ENCODE peak calls at places on chromosomes 5 and 9, in six cellular contexts. D, W, Q, M, V and A are unnamed samples. For H3K9me3, the result is how much of the 10 kb centered on the place peaks cover.

GRCh38 chr5:39639618-39640078 is 214.9 kb upstream of the DAB2 start:
- DNase-seq in V (no peak), M (no peak), W (peak), D (peak), Q (no peak), A (no peak)

GRCh38 chr5:133706732-133707430 is 94.5 kb upstream of the FSTL4 start:
- DNase-seq in W (no peak), D (no peak), Q (no peak), M (no peak), V (no peak), A (peak)

GRCh38 chr5:76794871-76795270 is 24.0 kb upstream of the F2RL1 start:
- DNase-seq in M (no peak), D (peak), W (peak), V (no peak), Q (no peak), A (no peak)

GRCh38 chr5:61464512-61464911 is 132.5 kb downstream of the ZSWIM6 start:
- DNase-seq in D (no peak), Q (no peak), V (no peak), W (no peak), M (no peak), A (no peak)

GRCh38 chr5:172278356-172278755 is 5.2 kb downstream of the UBTD2 start:
- DNase-seq in V (peak), W (no peak), D (no peak), Q (no peak), M (no peak), A (no peak)

GRCh38 chr9:72361227-72361626 is 3.8 kb downstream of the ZFAND5 start:
- DNase-seq in M (no peak), D (peak), Q (no peak), W (no peak), V (no peak), A (no peak)

GRCh38 chr5:180797256-180798192 is 5.1 kb downstream of the MGAT1 start:
- DNase-seq in W (no peak), D (no peak), V (peak), M (no peak), Q (no peak), A (no peak)

GRCh38 chr9:137221477-137222111 is 446 bp downstream of the RNF208 start:
- DNase-seq in W (no peak), D (no peak), V (no peak), Q (no peak), M (no peak), A (peak)

GRCh38 chr5:8814081-8814480 is 731.8 kb downstream of the SEMA5A start:
- DNase-seq in V (no peak), W (no peak), Q (no peak), D (no peak), M (no peak), A (no peak)

GRCh38 chr5:93636850-93637249 is 53.8 kb downstream of the NR2F1 start:
- DNase-seq in W (no peak), V (no peak), Q (no peak), D (no peak), M (no peak), A (no peak)

GRCh38 chr9:81874926-81875325 is 53.3 kb upstream of the SPATA31D4 start:
- DNase-seq in W (peak), Q (no peak), M (no peak), V (no peak), D (peak), A (no peak)

GRCh38 chr5:147085409-147085808 is 149.4 kb upstream of the STK32A start:
- DNase-seq in M (no peak), W (no peak), D (no peak), V (no peak), Q (no peak), A (no peak)

GRCh38 chr5:147080391-147080790 is 154.4 kb upstream of the STK32A start:
- DNase-seq in D (no peak), W (no peak), M (no peak), V (no peak), Q (no peak), A (no peak)

GRCh38 chr5:147081256-147081872 is 153.5 kb upstream of the STK32A start:
- DNase-seq in W (no peak), Q (no peak), D (no peak), V (no peak), M (peak), A (no peak)

DNA sequence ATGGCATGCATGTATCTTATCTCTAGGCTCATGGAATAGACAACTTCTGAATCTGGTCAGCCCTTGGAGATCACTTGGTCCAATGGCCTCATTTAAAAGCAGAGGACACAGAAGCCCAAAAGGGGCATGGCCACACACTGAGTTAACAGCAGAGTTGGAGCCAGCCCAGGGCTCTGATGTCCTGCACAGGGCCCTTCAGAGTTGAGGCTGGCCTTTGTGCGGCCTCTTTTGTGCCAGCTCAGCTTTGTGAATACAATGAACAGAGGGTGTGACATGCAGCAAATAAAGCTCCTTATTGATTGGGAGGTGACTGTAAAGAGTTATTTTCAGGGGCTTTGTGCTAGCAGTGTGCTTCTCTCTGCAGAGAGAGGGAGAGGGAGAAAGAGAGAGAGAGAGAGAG is 150.1 kb upstream of the STK32A start:
- DNase-seq in M (peak), Q (no peak), D (no peak), W (no peak), V (no peak), A (no peak)
- H2AK5ac ChIP-seq in M (no peak), Q (no peak), D (no peak), W (no peak), V (no peak), A (no peak)

GRCh38 chr5:24703934-24704333 is 59.2 kb upstream of the CDH10 start:
- DNase-seq in Q (no peak), D (no peak), V (no peak), M (no peak), W (no peak), A (no peak)
- H3K9me3 ChIP-seq in Q (under half), D (under half), V (under half), M (under half), W (under half), A (under half)

GRCh38 chr5:142244440-142244839 is 80.4 kb downstream of the SPRY4 start:
- DNase-seq in V (no peak), M (no peak), Q (no peak), D (no peak), W (no peak), A (no peak)
- H2AK5ac ChIP-seq in V (peak), M (peak), Q (no peak), D (no peak), W (no peak), A (no peak)

GRCh38 chr5:2709996-2710689 is 41.3 kb downstream of the IRX2 start:
- DNase-seq in M (no peak), Q (no peak), W (no peak), V (peak), D (no peak), A (no peak)
- H3K9me3 ChIP-seq in M (under half), Q (under half), W (under half), V (under half), D (under half), A (under half)

GRCh38 chr5:170107674-170108073 is 2.0 kb downstream of the FOXI1 start:
- DNase-seq in W (no peak), D (no peak), Q (no peak), M (no peak), V (no peak), A (no peak)
- H2AK5ac ChIP-seq in W (no peak), D (no peak), Q (no peak), M (no peak), V (no peak), A (no peak)

DNA sequence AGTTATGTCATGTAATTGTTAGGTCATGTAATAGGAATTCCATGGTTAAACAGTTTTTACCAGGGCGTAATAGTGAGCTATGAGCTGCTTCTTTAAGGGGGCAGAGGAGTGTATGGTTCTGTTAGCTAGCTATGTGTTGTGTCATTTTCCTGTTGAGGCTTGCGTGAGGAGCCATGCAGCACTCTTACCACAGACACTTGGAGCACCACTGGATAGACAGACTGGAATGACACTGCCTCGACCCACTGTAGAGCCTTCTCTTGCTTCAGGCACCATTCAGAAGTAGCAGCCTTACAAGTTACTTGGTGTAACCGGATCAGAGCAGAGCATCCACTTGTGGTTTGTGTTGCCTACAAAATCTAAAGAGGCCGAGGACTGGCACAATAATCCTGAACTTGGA is 28.3 kb upstream of the STOM start:
- DNase-seq in Q (no peak), D (peak), W (peak), M (no peak), V (peak), A (no peak)
- H3K9me3 ChIP-seq in Q (under half), D (under half), W (under half), M (under half), V (under half), A (under half)

GRCh38 chr9:114120192-114121014 is 21.3 kb upstream of the KIF12 start:
- DNase-seq in V (no peak), M (no peak), W (no peak), Q (no peak), D (no peak), A (no peak)

GRCh38 chr9:114117996-114118830 is 19.1 kb upstream of the KIF12 start:
- DNase-seq in W (no peak), Q (no peak), M (no peak), D (no peak), V (no peak), A (no peak)

GRCh38 chr9:114117614-114117995 is 18.5 kb upstream of the KIF12 start:
- DNase-seq in Q (no peak), W (no peak), D (no peak), V (no peak), M (no peak), A (no peak)

GRCh38 chr9:114121445-114122151 is 22.5 kb upstream of the KIF12 start:
- DNase-seq in D (no peak), V (no peak), M (no peak), W (no peak), Q (no peak), A (no peak)

DNA sequence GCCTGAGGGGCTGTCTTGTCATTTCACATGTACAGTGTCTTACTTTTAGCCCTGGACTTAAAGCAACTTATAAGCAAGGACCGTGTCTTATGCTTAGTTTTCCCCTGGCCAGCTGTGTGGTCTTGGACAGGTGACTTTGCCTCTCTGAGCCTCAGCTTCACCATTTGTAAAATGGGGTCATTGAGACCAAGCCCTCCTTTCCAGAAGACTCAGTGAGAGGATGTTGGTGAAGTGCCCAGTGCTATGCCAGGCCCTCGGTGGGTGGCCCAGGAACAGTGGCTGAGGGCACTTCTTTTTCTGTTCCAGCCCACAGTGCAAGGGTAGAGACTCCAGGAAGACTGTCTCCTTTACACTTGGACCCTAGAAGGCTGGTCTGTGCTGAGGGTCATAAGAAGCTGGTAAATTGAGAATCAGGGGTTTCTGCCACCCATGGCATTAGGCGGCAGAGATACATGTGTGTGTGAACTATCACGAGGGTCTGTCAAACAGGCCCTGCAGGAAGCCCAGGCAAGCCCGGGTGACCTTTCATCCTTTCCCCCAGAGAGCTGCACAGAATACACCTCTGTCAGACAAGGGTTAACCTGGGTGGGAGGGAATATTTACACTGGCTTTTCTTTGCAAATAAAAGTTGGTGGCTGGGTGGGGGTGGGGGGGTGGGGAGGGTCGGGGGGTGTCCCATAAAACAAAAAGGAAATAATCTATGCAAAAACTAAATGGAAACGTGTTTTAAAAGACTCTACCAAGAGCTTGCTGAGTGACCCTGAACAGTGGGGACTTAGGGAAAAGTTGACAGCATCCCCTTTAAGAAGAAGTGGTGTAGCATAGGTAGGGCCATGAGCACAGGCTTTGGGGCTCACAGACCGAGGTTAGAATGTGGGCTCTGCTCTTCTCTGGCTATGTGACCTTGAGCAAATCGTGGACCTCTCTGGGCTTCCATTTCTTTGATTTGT is 20.4 kb upstream of the KIF12 start:
- DNase-seq in V (no peak), Q (no peak), W (no peak), D (no peak), M (no peak), A (no peak)
- H2AK5ac ChIP-seq in V (no peak), Q (no peak), W (no peak), D (no peak), M (no peak), A (no peak)

GRCh38 chr5:43336159-43336558 is 22.9 kb upstream of the HMGCS1 start:
- DNase-seq in Q (no peak), D (no peak), M (no peak), V (peak), W (no peak), A (no peak)

GRCh38 chr5:43332401-43332800 is 19.2 kb upstream of the HMGCS1 start:
- DNase-seq in V (peak), W (no peak), D (no peak), M (no peak), Q (no peak), A (no peak)

GRCh38 chr5:43338856-43339255 is 25.6 kb upstream of the HMGCS1 start:
- DNase-seq in Q (no peak), W (no peak), V (no peak), D (no peak), M (no peak), A (no peak)

GRCh38 chr5:43335681-43336080 is 22.5 kb upstream of the HMGCS1 start:
- DNase-seq in Q (no peak), D (no peak), W (no peak), M (no peak), V (no peak), A (no peak)
- H3K9me3 ChIP-seq in Q (under half), D (under half), W (under half), M (under half), V (under half), A (under half)

GRCh38 chr5:163463063-163463435 is 2.6 kb downstream of the HMMR start:
- DNase-seq in Q (no peak), D (no peak), V (no peak), W (no peak), M (no peak), A (no peak)

GRCh38 chr5:163459888-163460561 is at the start of gene NUDCD2:
- DNase-seq in W (peak), M (peak), Q (peak), V (peak), D (peak), A (peak)

GRCh38 chr5:163458778-163459405 is 1.0 kb downstream of the NUDCD2 start:
- DNase-seq in W (no peak), V (no peak), D (no peak), M (no peak), Q (no peak), A (no peak)

GRCh38 chr5:163459465-163459887 is 426 bp downstream of the NUDCD2 start:
- DNase-seq in Q (no peak), W (peak), M (no peak), V (no peak), D (no peak), A (no peak)

GRCh38 chr5:163460562-163461176 is at the start of gene HMMR:
- DNase-seq in M (no peak), D (peak), W (peak), V (peak), Q (no peak), A (no peak)
- H2AK5ac ChIP-seq in M (peak), D (no peak), W (peak), V (peak), Q (no peak), A (no peak)

GRCh38 chr9:13383216-13383615 is 103.7 kb upstream of the MPDZ start:
- DNase-seq in D (no peak), Q (no peak), V (no peak), M (no peak), W (no peak), A (no peak)

GRCh38 chr9:13386324-13386723 is 106.8 kb upstream of the MPDZ start:
- DNase-seq in W (no peak), M (no peak), D (no peak), Q (no peak), V (no peak), A (no peak)

GRCh38 chr9:13388157-13388556 is 108.7 kb upstream of the MPDZ start:
- DNase-seq in W (no peak), Q (no peak), V (no peak), D (peak), M (no peak), A (no peak)

GRCh38 chr9:13387668-13388124 is 108.2 kb upstream of the MPDZ start:
- DNase-seq in W (no peak), M (no peak), D (peak), V (no peak), Q (no peak), A (no peak)

DNA sequence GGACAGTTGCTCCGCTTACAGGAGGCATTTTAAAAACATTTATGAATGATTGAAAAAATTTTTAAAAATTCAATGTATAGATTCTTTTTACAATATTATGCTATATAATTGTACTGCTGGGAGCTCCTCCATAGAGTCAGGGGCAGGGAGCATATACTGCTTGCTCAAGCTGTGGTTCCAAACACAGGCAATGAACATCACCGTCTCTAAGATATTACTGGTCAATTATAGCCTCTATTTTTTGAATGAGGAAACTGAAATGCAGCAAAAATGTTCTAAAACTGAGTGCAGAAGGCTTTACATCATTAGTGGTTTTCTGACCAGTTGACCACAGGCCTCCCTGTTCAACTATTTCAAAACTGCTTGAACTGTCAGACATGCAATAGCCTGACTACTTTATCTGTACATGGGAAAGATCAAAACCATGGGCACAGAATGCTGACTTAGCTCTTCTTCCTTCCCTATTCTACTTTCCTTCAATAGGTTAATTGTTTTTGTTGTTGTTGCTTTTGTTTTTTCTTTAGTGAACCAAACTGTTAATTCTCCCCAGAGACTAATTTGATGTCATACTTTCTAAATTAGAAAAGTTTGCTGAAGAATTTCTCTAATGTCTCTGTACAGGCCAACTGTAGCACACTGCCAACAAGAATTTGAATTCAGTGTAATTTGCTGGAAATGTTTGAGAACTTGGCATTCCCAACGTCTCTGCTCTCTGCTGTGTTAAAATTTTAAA is 107.6 kb upstream of the MPDZ start:
- DNase-seq in V (no peak), D (peak), W (peak), Q (no peak), M (no peak), A (no peak)
- H3K9me3 ChIP-seq in V (under half), D (under half), W (under half), Q (under half), M (under half), A (under half)